ENCODE peak calls at places on chromosome 19, in four cellular contexts. W, E, T and B are unnamed samples.

GRCh38 chr19:2719232-2719735 is 1.9 kb downstream of the DIRAS1 start:
- DNase-seq in T (no peak), W (no peak), E (no peak), B (no peak)

GRCh38 chr19:4049432-4049831 is 17.3 kb downstream of the ZBTB7A start:
- DNase-seq in E (no peak), W (no peak), T (no peak), B (no peak)

GRCh38 chr19:42201489-42202289 is 15.8 kb downstream of the DEDD2 start:
- DNase-seq in E (no peak), W (no peak), T (no peak), B (no peak)

GRCh38 chr19:2043864-2044708 is 7.0 kb downstream of the MKNK2 start:
- DNase-seq in T (peak), W (no peak), E (no peak), B (no peak)

GRCh38 chr19:49129238-49129583 is 9.9 kb downstream of the PPFIA3 start:
- DNase-seq in E (no peak), T (peak), W (no peak), B (no peak)

GRCh38 chr19:10087296-10088061 is 1.4 kb downstream of the SHFL start:
- DNase-seq in E (no peak), W (no peak), T (peak), B (no peak)

GRCh38 chr19:3137139-3137538 is 1.3 kb downstream of the GNA15 start:
- DNase-seq in E (peak), W (no peak), T (no peak), B (no peak)

GRCh38 chr19:17803264-17803896 is 8.4 kb downstream of the B3GNT3 start:
- DNase-seq in W (no peak), T (no peak), E (no peak), B (no peak)

GRCh38 chr19:45294291-45295029 is 28.2 kb downstream of the CKM start:
- DNase-seq in E (no peak), W (no peak), T (no peak), B (no peak)

GRCh38 chr19:2634228-2634951 is 68.1 kb downstream of the GNG7 start:
- DNase-seq in W (no peak), T (no peak), E (peak), B (no peak)

GRCh38 chr19:4172861-4173473 is 9.4 kb downstream of the SIRT6 start:
- DNase-seq in W (peak), E (peak), T (peak), B (no peak)

GRCh38 chr19:2648528-2648937 is 54.0 kb downstream of the GNG7 start:
- DNase-seq in E (peak), W (peak), T (peak), B (peak)

GRCh38 chr19:16207063-16207462 is 9.4 kb downstream of the AP1M1 start:
- DNase-seq in W (no peak), E (no peak), T (no peak), B (no peak)